ENCODE peak calls at places on chromosome 13, in six cellular contexts. One of them, this sample, is unnamed.

GRCh38 chr13:85099245-85099644 is 700.0 kb downstream of the SLITRK6 start:
- DNase-seq in left ventricle myocardium inferior: no peak
- DNase-seq in CD4-positive, alpha-beta T cell: no peak
- DNase-seq in aorta: no peak
- DNase-seq in psoas muscle: no peak
- DNase-seq in dorsolateral prefrontal cortex: no peak
- DNase-seq in this sample: no peak

GRCh38 chr13:110574161-110574560 is 12.6 kb upstream of the RAB20 start:
- DNase-seq in left ventricle myocardium inferior: no peak
- DNase-seq in CD4-positive, alpha-beta T cell: no peak
- DNase-seq in aorta: peak
- DNase-seq in psoas muscle: no peak
- DNase-seq in dorsolateral prefrontal cortex: no peak
- DNase-seq in this sample: no peak

GRCh38 chr13:52652980-52653303 is 306 bp downstream of the SUGT1 start:
- DNase-seq in left ventricle myocardium inferior: no peak
- DNase-seq in CD4-positive, alpha-beta T cell: no peak
- DNase-seq in aorta: no peak
- DNase-seq in psoas muscle: no peak
- DNase-seq in dorsolateral prefrontal cortex: no peak
- DNase-seq in this sample: no peak

GRCh38 chr13:108227651-108228272 is 9.6 kb downstream of the ABHD13 start:
- DNase-seq in left ventricle myocardium inferior: no peak
- DNase-seq in CD4-positive, alpha-beta T cell: peak
- DNase-seq in aorta: no peak
- DNase-seq in psoas muscle: no peak
- DNase-seq in dorsolateral prefrontal cortex: no peak
- DNase-seq in this sample: peak

GRCh38 chr13:66915596-66916185 is 314.4 kb downstream of the PCDH9 start:
- DNase-seq in left ventricle myocardium inferior: no peak
- DNase-seq in CD4-positive, alpha-beta T cell: no peak
- DNase-seq in aorta: no peak
- DNase-seq in psoas muscle: no peak
- DNase-seq in dorsolateral prefrontal cortex: no peak
- DNase-seq in this sample: no peak

GRCh38 chr13:70960841-70961443 is 852.7 kb upstream of the KLHL1 start:
- DNase-seq in left ventricle myocardium inferior: no peak
- DNase-seq in CD4-positive, alpha-beta T cell: no peak
- DNase-seq in aorta: no peak
- DNase-seq in psoas muscle: no peak
- DNase-seq in dorsolateral prefrontal cortex: no peak
- DNase-seq in this sample: peak

GRCh38 chr13:76552807-76553206 is 333.4 kb downstream of the KCTD12 start:
- DNase-seq in left ventricle myocardium inferior: no peak
- DNase-seq in CD4-positive, alpha-beta T cell: no peak
- DNase-seq in aorta: no peak
- DNase-seq in psoas muscle: no peak
- DNase-seq in dorsolateral prefrontal cortex: no peak
- DNase-seq in this sample: no peak

GRCh38 chr13:70668293-70668692 is 560.0 kb upstream of the KLHL1 start:
- DNase-seq in left ventricle myocardium inferior: no peak
- DNase-seq in CD4-positive, alpha-beta T cell: no peak
- DNase-seq in aorta: no peak
- DNase-seq in psoas muscle: no peak
- DNase-seq in dorsolateral prefrontal cortex: no peak
- DNase-seq in this sample: peak

GRCh38 chr13:102566513-102566912 is 30.3 kb upstream of the TPP2 start:
- DNase-seq in left ventricle myocardium inferior: no peak
- DNase-seq in CD4-positive, alpha-beta T cell: no peak
- DNase-seq in aorta: no peak
- DNase-seq in psoas muscle: no peak
- DNase-seq in dorsolateral prefrontal cortex: no peak
- DNase-seq in this sample: no peak

GRCh38 chr13:37615271-37615670 is 16.7 kb upstream of the POSTN start:
- DNase-seq in left ventricle myocardium inferior: no peak
- DNase-seq in CD4-positive, alpha-beta T cell: no peak
- DNase-seq in aorta: no peak
- DNase-seq in psoas muscle: no peak
- DNase-seq in dorsolateral prefrontal cortex: no peak
- DNase-seq in this sample: no peak

GRCh38 chr13:72384879-72385278 is 342.6 kb downstream of the MZT1 start:
- DNase-seq in left ventricle myocardium inferior: no peak
- DNase-seq in CD4-positive, alpha-beta T cell: no peak
- DNase-seq in aorta: no peak
- DNase-seq in psoas muscle: no peak
- DNase-seq in dorsolateral prefrontal cortex: no peak
- DNase-seq in this sample: peak

GRCh38 chr13:72805663-72806341 is 23.9 kb downstream of the PIBF1 start:
- DNase-seq in left ventricle myocardium inferior: no peak
- DNase-seq in CD4-positive, alpha-beta T cell: no peak
- DNase-seq in aorta: no peak
- DNase-seq in psoas muscle: no peak
- DNase-seq in dorsolateral prefrontal cortex: no peak
- DNase-seq in this sample: no peak

GRCh38 chr13:27704681-27705080 is 83.0 kb downstream of the POLR1D start:
- DNase-seq in left ventricle myocardium inferior: no peak
- DNase-seq in CD4-positive, alpha-beta T cell: no peak
- DNase-seq in aorta: no peak
- DNase-seq in psoas muscle: no peak
- DNase-seq in dorsolateral prefrontal cortex: no peak
- DNase-seq in this sample: no peak

GRCh38 chr13:108662528-108662927 is 33.1 kb downstream of the MYO16 start:
- DNase-seq in left ventricle myocardium inferior: no peak
- DNase-seq in CD4-positive, alpha-beta T cell: no peak
- DNase-seq in aorta: no peak
- DNase-seq in psoas muscle: no peak
- DNase-seq in dorsolateral prefrontal cortex: no peak
- DNase-seq in this sample: no peak

GRCh38 chr13:91133941-91134772 is 213.3 kb upstream of the MIR17HG start:
- DNase-seq in left ventricle myocardium inferior: no peak
- DNase-seq in CD4-positive, alpha-beta T cell: peak
- DNase-seq in aorta: no peak
- DNase-seq in psoas muscle: no peak
- DNase-seq in dorsolateral prefrontal cortex: peak
- DNase-seq in this sample: peak

GRCh38 chr13:52097197-52097596 is 31.7 kb downstream of the NEK5 start:
- DNase-seq in left ventricle myocardium inferior: no peak
- DNase-seq in CD4-positive, alpha-beta T cell: no peak
- DNase-seq in aorta: no peak
- DNase-seq in psoas muscle: no peak
- DNase-seq in dorsolateral prefrontal cortex: no peak
- DNase-seq in this sample: no peak

GRCh38 chr13:52411629-52412028 is 5.7 kb upstream of the THSD1 start:
- DNase-seq in left ventricle myocardium inferior: no peak
- DNase-seq in CD4-positive, alpha-beta T cell: no peak
- DNase-seq in aorta: no peak
- DNase-seq in psoas muscle: no peak
- DNase-seq in dorsolateral prefrontal cortex: no peak
- DNase-seq in this sample: peak

GRCh38 chr13:59475911-59476310 is 687.8 kb downstream of the DIAPH3 start:
- DNase-seq in left ventricle myocardium inferior: no peak
- DNase-seq in CD4-positive, alpha-beta T cell: no peak
- DNase-seq in aorta: no peak
- DNase-seq in psoas muscle: no peak
- DNase-seq in dorsolateral prefrontal cortex: no peak
- DNase-seq in this sample: no peak

GRCh38 chr13:58018865-58019264 is 387.3 kb downstream of the PCDH17 start:
- DNase-seq in left ventricle myocardium inferior: no peak
- DNase-seq in CD4-positive, alpha-beta T cell: no peak
- DNase-seq in aorta: no peak
- DNase-seq in psoas muscle: no peak
- DNase-seq in dorsolateral prefrontal cortex: no peak
- DNase-seq in this sample: no peak

GRCh38 chr13:110576736-110577476 is 15.4 kb upstream of the RAB20 start:
- DNase-seq in left ventricle myocardium inferior: no peak
- DNase-seq in CD4-positive, alpha-beta T cell: no peak
- DNase-seq in aorta: no peak
- DNase-seq in psoas muscle: no peak
- DNase-seq in dorsolateral prefrontal cortex: no peak
- DNase-seq in this sample: no peak

GRCh38 chr13:114081761-114082681 is 50.4 kb downstream of the RASA3 start:
- DNase-seq in left ventricle myocardium inferior: no peak
- DNase-seq in CD4-positive, alpha-beta T cell: no peak
- DNase-seq in aorta: peak
- DNase-seq in psoas muscle: peak
- DNase-seq in dorsolateral prefrontal cortex: peak
- DNase-seq in this sample: no peak

GRCh38 chr13:94481966-94482365 is 2.5 kb upstream of the DCT start:
- DNase-seq in left ventricle myocardium inferior: peak
- DNase-seq in CD4-positive, alpha-beta T cell: no peak
- DNase-seq in aorta: no peak
- DNase-seq in psoas muscle: peak
- DNase-seq in dorsolateral prefrontal cortex: no peak
- DNase-seq in this sample: peak

GRCh38 chr13:101090287-101090686 is 326.0 kb downstream of the NALCN start:
- DNase-seq in left ventricle myocardium inferior: no peak
- DNase-seq in CD4-positive, alpha-beta T cell: no peak
- DNase-seq in aorta: no peak
- DNase-seq in psoas muscle: no peak
- DNase-seq in dorsolateral prefrontal cortex: no peak
- DNase-seq in this sample: no peak

GRCh38 chr13:36258831-36259230 is 38.8 kb downstream of the CCDC169 start:
- DNase-seq in left ventricle myocardium inferior: no peak
- DNase-seq in CD4-positive, alpha-beta T cell: no peak
- DNase-seq in aorta: no peak
- DNase-seq in psoas muscle: no peak
- DNase-seq in dorsolateral prefrontal cortex: no peak
- DNase-seq in this sample: no peak

GRCh38 chr13:67048084-67048792 is 181.9 kb downstream of the PCDH9 start:
- DNase-seq in left ventricle myocardium inferior: no peak
- DNase-seq in CD4-positive, alpha-beta T cell: no peak
- DNase-seq in aorta: no peak
- DNase-seq in psoas muscle: no peak
- DNase-seq in dorsolateral prefrontal cortex: no peak
- DNase-seq in this sample: peak

GRCh38 chr13:93418398-93418797 is 191.8 kb downstream of the GPC6 start:
- DNase-seq in left ventricle myocardium inferior: no peak
- DNase-seq in CD4-positive, alpha-beta T cell: no peak
- DNase-seq in aorta: no peak
- DNase-seq in psoas muscle: no peak
- DNase-seq in dorsolateral prefrontal cortex: no peak
- DNase-seq in this sample: no peak

GRCh38 chr13:110328509-110328908 is 21.4 kb downstream of the COL4A2 start:
- DNase-seq in left ventricle myocardium inferior: no peak
- DNase-seq in CD4-positive, alpha-beta T cell: no peak
- DNase-seq in aorta: no peak
- DNase-seq in psoas muscle: no peak
- DNase-seq in dorsolateral prefrontal cortex: no peak
- DNase-seq in this sample: no peak

GRCh38 chr13:112959701-112960542 is 9.1 kb upstream of the MCF2L start:
- DNase-seq in left ventricle myocardium inferior: no peak
- DNase-seq in CD4-positive, alpha-beta T cell: no peak
- DNase-seq in aorta: peak
- DNase-seq in psoas muscle: no peak
- DNase-seq in dorsolateral prefrontal cortex: no peak
- DNase-seq in this sample: no peak

GRCh38 chr13:112960671-112961070 is 8.3 kb upstream of the MCF2L start:
- DNase-seq in left ventricle myocardium inferior: no peak
- DNase-seq in CD4-positive, alpha-beta T cell: no peak
- DNase-seq in aorta: peak
- DNase-seq in psoas muscle: no peak
- DNase-seq in dorsolateral prefrontal cortex: no peak
- DNase-seq in this sample: no peak

GRCh38 chr13:112957295-112957677 is 11.7 kb upstream of the MCF2L start:
- DNase-seq in left ventricle myocardium inferior: no peak
- DNase-seq in CD4-positive, alpha-beta T cell: no peak
- DNase-seq in aorta: no peak
- DNase-seq in psoas muscle: no peak
- DNase-seq in dorsolateral prefrontal cortex: no peak
- DNase-seq in this sample: no peak

GRCh38 chr13:112958127-112958989 is 10.7 kb upstream of the MCF2L start:
- DNase-seq in left ventricle myocardium inferior: no peak
- DNase-seq in CD4-positive, alpha-beta T cell: no peak
- DNase-seq in aorta: no peak
- DNase-seq in psoas muscle: no peak
- DNase-seq in dorsolateral prefrontal cortex: no peak
- DNase-seq in this sample: no peak

GRCh38 chr13:112959206-112959605 is 9.8 kb upstream of the MCF2L start:
- DNase-seq in left ventricle myocardium inferior: peak
- DNase-seq in CD4-positive, alpha-beta T cell: no peak
- DNase-seq in aorta: no peak
- DNase-seq in psoas muscle: no peak
- DNase-seq in dorsolateral prefrontal cortex: peak
- DNase-seq in this sample: no peak
- H3K27ac ChIP-seq in left ventricle myocardium inferior: peak
- H3K27ac ChIP-seq in CD4-positive, alpha-beta T cell: no peak
- H3K27ac ChIP-seq in aorta: no peak
- H3K27ac ChIP-seq in psoas muscle: peak
- H3K27ac ChIP-seq in dorsolateral prefrontal cortex: no peak
- H3K27ac ChIP-seq in this sample: no peak

DNA sequence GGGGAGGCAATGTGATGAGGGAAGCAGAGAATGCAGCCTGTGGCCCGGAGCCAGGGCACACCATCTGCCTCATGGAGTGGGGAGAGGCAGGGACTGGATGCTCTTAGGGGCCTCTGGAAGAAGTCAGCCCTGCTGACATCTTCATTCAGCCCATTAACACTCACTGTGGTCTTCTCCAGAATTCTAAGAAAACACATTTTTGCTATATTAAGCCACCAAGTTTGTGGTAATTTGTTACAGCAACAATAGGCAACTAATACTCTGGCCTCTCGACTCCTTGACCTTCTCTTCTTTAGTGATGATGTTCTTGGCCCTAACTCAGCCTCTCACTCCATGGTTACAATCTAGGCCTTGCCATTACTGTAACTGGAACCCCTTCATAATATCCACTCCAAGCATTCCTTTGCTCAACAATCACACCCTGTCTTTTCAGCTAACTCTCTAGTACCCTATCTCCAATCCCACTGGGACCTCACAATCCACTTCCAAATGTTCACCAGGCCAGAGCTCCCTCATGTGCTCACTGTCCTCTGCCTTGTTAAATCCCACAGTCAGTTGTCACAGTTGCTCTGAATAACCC is 98.5 kb downstream of the MIPEP start:
- DNase-seq in left ventricle myocardium inferior: no peak
- DNase-seq in CD4-positive, alpha-beta T cell: no peak
- DNase-seq in aorta: no peak
- DNase-seq in psoas muscle: no peak
- DNase-seq in dorsolateral prefrontal cortex: no peak
- DNase-seq in this sample: no peak
- H3K27ac ChIP-seq in left ventricle myocardium inferior: no peak
- H3K27ac ChIP-seq in CD4-positive, alpha-beta T cell: no peak
- H3K27ac ChIP-seq in aorta: no peak
- H3K27ac ChIP-seq in psoas muscle: no peak
- H3K27ac ChIP-seq in dorsolateral prefrontal cortex: no peak
- H3K27ac ChIP-seq in this sample: no peak

GRCh38 chr13:61709258-61709657 is 293.6 kb upstream of the PCDH20 start:
- DNase-seq in left ventricle myocardium inferior: no peak
- DNase-seq in CD4-positive, alpha-beta T cell: no peak
- DNase-seq in aorta: no peak
- DNase-seq in psoas muscle: no peak
- DNase-seq in dorsolateral prefrontal cortex: no peak
- DNase-seq in this sample: no peak

GRCh38 chr13:61706899-61707298 is 291.2 kb upstream of the PCDH20 start:
- DNase-seq in left ventricle myocardium inferior: no peak
- DNase-seq in CD4-positive, alpha-beta T cell: no peak
- DNase-seq in aorta: no peak
- DNase-seq in psoas muscle: no peak
- DNase-seq in dorsolateral prefrontal cortex: no peak
- DNase-seq in this sample: no peak
- H3K27ac ChIP-seq in left ventricle myocardium inferior: no peak
- H3K27ac ChIP-seq in CD4-positive, alpha-beta T cell: no peak
- H3K27ac ChIP-seq in aorta: no peak
- H3K27ac ChIP-seq in psoas muscle: no peak
- H3K27ac ChIP-seq in dorsolateral prefrontal cortex: no peak
- H3K27ac ChIP-seq in this sample: no peak

GRCh38 chr13:29540334-29540733 is 55.2 kb downstream of the SLC7A1 start:
- DNase-seq in left ventricle myocardium inferior: no peak
- DNase-seq in CD4-positive, alpha-beta T cell: no peak
- DNase-seq in aorta: no peak
- DNase-seq in psoas muscle: no peak
- DNase-seq in dorsolateral prefrontal cortex: no peak
- DNase-seq in this sample: no peak
- H3K27ac ChIP-seq in left ventricle myocardium inferior: no peak
- H3K27ac ChIP-seq in CD4-positive, alpha-beta T cell: no peak
- H3K27ac ChIP-seq in aorta: no peak
- H3K27ac ChIP-seq in psoas muscle: no peak
- H3K27ac ChIP-seq in dorsolateral prefrontal cortex: no peak
- H3K27ac ChIP-seq in this sample: no peak